ENCODE peak calls at places on chromosomes 3 and 15, in ten cellular contexts. One of them, this sample, is unnamed.

GRCh38 chr15:72231847-72232461 is 964 bp upstream of the PKM start:
- DNase-seq in neuronal stem cell: no peak
- DNase-seq in mesendoderm: peak; percentile 93
- DNase-seq in colonic mucosa: peak; percentile 69
- DNase-seq in neural progenitor cell: peak; percentile 41
- DNase-seq in left ventricle myocardium inferior: no peak
- DNase-seq in left lung: peak; percentile 58
- DNase-seq in endothelial cell of umbilical vein: peak; percentile 78
- DNase-seq in CD4-positive, alpha-beta memory T cell: peak; percentile 78
- DNase-seq in lower lobe of right lung: no peak
- DNase-seq in this sample: peak; percentile 74

GRCh38 chr3:149555941-149556340 is 81.4 kb downstream of the TM4SF4 start:
- DNase-seq in CD4-positive, alpha-beta memory T cell: no peak
- DNase-seq in endothelial cell of umbilical vein: no peak
- DNase-seq in colonic mucosa: no peak
- DNase-seq in neuronal stem cell: no peak
- DNase-seq in left ventricle myocardium inferior: peak; percentile 50
- DNase-seq in neural progenitor cell: no peak
- DNase-seq in left lung: no peak
- DNase-seq in lower lobe of right lung: no peak
- DNase-seq in mesendoderm: peak; percentile 28
- DNase-seq in this sample: no peak

GRCh38 chr3:14388200-14388599 is 14.2 kb upstream of the SLC6A6 start:
- DNase-seq in mesendoderm: no peak
- DNase-seq in left lung: no peak
- DNase-seq in lower lobe of right lung: no peak
- DNase-seq in colonic mucosa: no peak
- DNase-seq in left ventricle myocardium inferior: no peak
- DNase-seq in neural progenitor cell: no peak
- DNase-seq in CD4-positive, alpha-beta memory T cell: no peak
- DNase-seq in endothelial cell of umbilical vein: no peak
- DNase-seq in neuronal stem cell: no peak
- DNase-seq in this sample: no peak

GRCh38 chr3:78613366-78614008 is 1154.3 kb downstream of the ROBO1 start:
- DNase-seq in neural progenitor cell: no peak
- DNase-seq in neuronal stem cell: no peak
- DNase-seq in left lung: no peak
- DNase-seq in left ventricle myocardium inferior: no peak
- DNase-seq in endothelial cell of umbilical vein: no peak
- DNase-seq in lower lobe of right lung: no peak
- DNase-seq in CD4-positive, alpha-beta memory T cell: no peak
- DNase-seq in colonic mucosa: no peak
- DNase-seq in mesendoderm: no peak
- DNase-seq in this sample: no peak

GRCh38 chr3:52065264-52065756 is 8.9 kb upstream of the DUSP7 start:
- DNase-seq in lower lobe of right lung: peak; percentile 82
- DNase-seq in left lung: peak; percentile 81
- DNase-seq in neuronal stem cell: no peak
- DNase-seq in neural progenitor cell: no peak
- DNase-seq in CD4-positive, alpha-beta memory T cell: no peak
- DNase-seq in mesendoderm: no peak
- DNase-seq in left ventricle myocardium inferior: peak; percentile 43
- DNase-seq in endothelial cell of umbilical vein: no peak
- DNase-seq in colonic mucosa: peak; percentile 53
- DNase-seq in this sample: peak; percentile 28

GRCh38 chr3:177195941-177196472 is 1.3 kb downstream of the TBL1XR1 start:
- DNase-seq in neuronal stem cell: peak; percentile 20
- DNase-seq in endothelial cell of umbilical vein: peak; percentile 48
- DNase-seq in mesendoderm: no peak
- DNase-seq in lower lobe of right lung: no peak
- DNase-seq in left lung: no peak
- DNase-seq in CD4-positive, alpha-beta memory T cell: peak; percentile 48
- DNase-seq in left ventricle myocardium inferior: no peak
- DNase-seq in neural progenitor cell: no peak
- DNase-seq in colonic mucosa: peak; percentile 58
- DNase-seq in this sample: peak; percentile 53

GRCh38 chr3:42872718-42873117 is 3.0 kb downstream of the CYP8B1 start:
- DNase-seq in endothelial cell of umbilical vein: no peak
- DNase-seq in neuronal stem cell: no peak
- DNase-seq in lower lobe of right lung: no peak
- DNase-seq in colonic mucosa: no peak
- DNase-seq in left ventricle myocardium inferior: no peak
- DNase-seq in left lung: no peak
- DNase-seq in neural progenitor cell: no peak
- DNase-seq in mesendoderm: no peak
- DNase-seq in CD4-positive, alpha-beta memory T cell: no peak
- DNase-seq in this sample: no peak

GRCh38 chr3:13122101-13123055 is 49.1 kb upstream of the IQSEC1 start:
- DNase-seq in neural progenitor cell: no peak
- DNase-seq in lower lobe of right lung: peak; percentile 81
- DNase-seq in mesendoderm: no peak
- DNase-seq in left lung: peak; percentile 72
- DNase-seq in endothelial cell of umbilical vein: no peak
- DNase-seq in left ventricle myocardium inferior: no peak
- DNase-seq in neuronal stem cell: no peak
- DNase-seq in colonic mucosa: no peak
- DNase-seq in CD4-positive, alpha-beta memory T cell: no peak
- DNase-seq in this sample: no peak

GRCh38 chr3:24336101-24336500 is 158.5 kb downstream of the THRB start:
- DNase-seq in colonic mucosa: no peak
- DNase-seq in endothelial cell of umbilical vein: no peak
- DNase-seq in neural progenitor cell: no peak
- DNase-seq in lower lobe of right lung: no peak
- DNase-seq in left ventricle myocardium inferior: no peak
- DNase-seq in neuronal stem cell: no peak
- DNase-seq in CD4-positive, alpha-beta memory T cell: no peak
- DNase-seq in mesendoderm: no peak
- DNase-seq in left lung: no peak
- DNase-seq in this sample: no peak

GRCh38 chr15:42846647-42847046 is 73.9 kb downstream of the TTBK2 start:
- DNase-seq in mesendoderm: peak; percentile 13
- DNase-seq in endothelial cell of umbilical vein: no peak
- DNase-seq in neural progenitor cell: peak; percentile 60
- DNase-seq in left ventricle myocardium inferior: no peak
- DNase-seq in colonic mucosa: no peak
- DNase-seq in lower lobe of right lung: no peak
- DNase-seq in neuronal stem cell: no peak
- DNase-seq in left lung: no peak
- DNase-seq in CD4-positive, alpha-beta memory T cell: no peak
- DNase-seq in this sample: no peak

GRCh38 chr3:161409069-161409468 is 37.8 kb upstream of the SPTSSB start:
- DNase-seq in colonic mucosa: peak; percentile 36
- DNase-seq in endothelial cell of umbilical vein: peak; percentile 61
- DNase-seq in neural progenitor cell: peak; percentile 74
- DNase-seq in left lung: no peak
- DNase-seq in lower lobe of right lung: no peak
- DNase-seq in mesendoderm: peak; percentile 76
- DNase-seq in neuronal stem cell: peak; percentile 32
- DNase-seq in left ventricle myocardium inferior: no peak
- DNase-seq in CD4-positive, alpha-beta memory T cell: peak; percentile 37
- DNase-seq in this sample: peak; percentile 10

GRCh38 chr15:29593086-29593485 is 229.2 kb downstream of the TJP1 start:
- DNase-seq in left ventricle myocardium inferior: no peak
- DNase-seq in left lung: no peak
- DNase-seq in neural progenitor cell: no peak
- DNase-seq in neuronal stem cell: no peak
- DNase-seq in colonic mucosa: no peak
- DNase-seq in mesendoderm: no peak
- DNase-seq in endothelial cell of umbilical vein: no peak
- DNase-seq in lower lobe of right lung: no peak
- DNase-seq in CD4-positive, alpha-beta memory T cell: no peak
- DNase-seq in this sample: no peak

DNA sequence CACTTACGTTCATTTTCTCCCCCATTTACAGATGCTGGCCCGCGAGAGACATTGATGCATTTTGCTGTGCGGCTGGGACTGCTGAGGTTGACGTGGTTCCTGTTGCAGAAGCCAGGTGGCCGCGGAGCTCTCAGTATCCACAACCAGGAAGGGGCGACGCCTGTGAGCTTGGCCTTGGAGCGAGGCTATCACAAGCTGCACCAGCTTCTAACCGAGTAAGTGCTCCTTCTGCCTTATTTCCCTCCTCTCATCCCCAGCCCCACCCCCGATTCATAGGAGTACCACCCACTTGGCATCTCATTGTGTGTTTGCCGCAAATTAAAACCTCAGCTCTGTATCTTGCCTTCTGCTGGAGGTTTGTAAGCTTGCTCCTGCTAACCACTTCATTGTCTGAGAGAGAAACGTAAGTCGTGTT is 163.3 kb downstream of the AKAP13 start:
- DNase-seq in colonic mucosa: peak; percentile 92
- DNase-seq in endothelial cell of umbilical vein: peak; percentile 43
- DNase-seq in neural progenitor cell: no peak
- DNase-seq in left ventricle myocardium inferior: peak; percentile 73
- DNase-seq in left lung: peak; percentile 88
- DNase-seq in CD4-positive, alpha-beta memory T cell: peak; percentile 24
- DNase-seq in neuronal stem cell: no peak
- DNase-seq in mesendoderm: peak; percentile 39
- DNase-seq in lower lobe of right lung: peak; percentile 90
- DNase-seq in this sample: peak; percentile 75
- H3K27ac ChIP-seq in colonic mucosa: peak overlapping the region; percentile 81
- H3K27ac ChIP-seq in endothelial cell of umbilical vein: no peak overlapping the region
- H3K27ac ChIP-seq in neural progenitor cell: no peak overlapping the region
- H3K27ac ChIP-seq in left ventricle myocardium inferior: peak overlapping the region; percentile 61
- H3K27ac ChIP-seq in left lung: peak overlapping the region; percentile 82
- H3K27ac ChIP-seq in CD4-positive, alpha-beta memory T cell: no peak overlapping the region
- H3K27ac ChIP-seq in neuronal stem cell: no peak overlapping the region
- H3K27ac ChIP-seq in mesendoderm: no peak overlapping the region
- H3K27ac ChIP-seq in lower lobe of right lung: peak overlapping the region; percentile 78
- H3K27ac ChIP-seq in this sample: no peak overlapping the region

GRCh38 chr15:90643301-90643632 is 73.9 kb upstream of the BLM start:
- DNase-seq in neural progenitor cell: no peak
- DNase-seq in left lung: no peak
- DNase-seq in colonic mucosa: no peak
- DNase-seq in mesendoderm: no peak
- DNase-seq in neuronal stem cell: no peak
- DNase-seq in CD4-positive, alpha-beta memory T cell: no peak
- DNase-seq in left ventricle myocardium inferior: no peak
- DNase-seq in endothelial cell of umbilical vein: no peak
- DNase-seq in lower lobe of right lung: peak; percentile 36
- DNase-seq in this sample: no peak

GRCh38 chr15:90640862-90641261 is 76.3 kb upstream of the BLM start:
- DNase-seq in left ventricle myocardium inferior: no peak
- DNase-seq in CD4-positive, alpha-beta memory T cell: no peak
- DNase-seq in left lung: no peak
- DNase-seq in colonic mucosa: no peak
- DNase-seq in neural progenitor cell: no peak
- DNase-seq in neuronal stem cell: no peak
- DNase-seq in lower lobe of right lung: peak; percentile 13
- DNase-seq in mesendoderm: no peak
- DNase-seq in endothelial cell of umbilical vein: no peak
- DNase-seq in this sample: peak; percentile 33

GRCh38 chr15:90642464-90643300 is 74.5 kb upstream of the BLM start:
- DNase-seq in CD4-positive, alpha-beta memory T cell: no peak
- DNase-seq in colonic mucosa: no peak
- DNase-seq in lower lobe of right lung: peak; percentile 34
- DNase-seq in neural progenitor cell: no peak
- DNase-seq in mesendoderm: peak; percentile 43
- DNase-seq in left ventricle myocardium inferior: no peak
- DNase-seq in left lung: no peak
- DNase-seq in neuronal stem cell: no peak
- DNase-seq in endothelial cell of umbilical vein: no peak
- DNase-seq in this sample: no peak

GRCh38 chr15:90644526-90644925 is 72.6 kb upstream of the BLM start:
- DNase-seq in colonic mucosa: no peak
- DNase-seq in neuronal stem cell: no peak
- DNase-seq in endothelial cell of umbilical vein: no peak
- DNase-seq in mesendoderm: no peak
- DNase-seq in lower lobe of right lung: peak; percentile 20
- DNase-seq in left lung: no peak
- DNase-seq in CD4-positive, alpha-beta memory T cell: no peak
- DNase-seq in left ventricle myocardium inferior: no peak
- DNase-seq in neural progenitor cell: no peak
- DNase-seq in this sample: no peak

GRCh38 chr15:90641581-90642463 is 75.3 kb upstream of the BLM start:
- DNase-seq in CD4-positive, alpha-beta memory T cell: no peak
- DNase-seq in neural progenitor cell: no peak
- DNase-seq in left lung: no peak
- DNase-seq in left ventricle myocardium inferior: no peak
- DNase-seq in neuronal stem cell: no peak
- DNase-seq in colonic mucosa: no peak
- DNase-seq in mesendoderm: no peak
- DNase-seq in endothelial cell of umbilical vein: no peak
- DNase-seq in lower lobe of right lung: peak; percentile 11
- DNase-seq in this sample: no peak
- H3K36me3 ChIP-seq in CD4-positive, alpha-beta memory T cell: peaks cover 38% of the 10 kb centered on the region
- H3K36me3 ChIP-seq in neural progenitor cell: no peaks in the 10 kb centered on the region
- H3K36me3 ChIP-seq in left lung: peaks cover 59% of the 10 kb centered on the region
- H3K36me3 ChIP-seq in left ventricle myocardium inferior: peaks cover 71% of the 10 kb centered on the region
- H3K36me3 ChIP-seq in neuronal stem cell: peaks cover 9% of the 10 kb centered on the region
- H3K36me3 ChIP-seq in colonic mucosa: peaks cover 4% of the 10 kb centered on the region
- H3K36me3 ChIP-seq in mesendoderm: no peaks in the 10 kb centered on the region
- H3K36me3 ChIP-seq in endothelial cell of umbilical vein: peaks cover 6% of the 10 kb centered on the region
- H3K36me3 ChIP-seq in lower lobe of right lung: peaks cover 62% of the 10 kb centered on the region
- H3K36me3 ChIP-seq in this sample: peaks cover 8% of the 10 kb centered on the region

GRCh38 chr3:50612973-50613851 is 1.6 kb upstream of the CISH start:
- DNase-seq in left ventricle myocardium inferior: no peak
- DNase-seq in colonic mucosa: no peak
- DNase-seq in neuronal stem cell: no peak
- DNase-seq in left lung: no peak
- DNase-seq in neural progenitor cell: no peak
- DNase-seq in mesendoderm: no peak
- DNase-seq in lower lobe of right lung: no peak
- DNase-seq in endothelial cell of umbilical vein: no peak
- DNase-seq in CD4-positive, alpha-beta memory T cell: no peak
- DNase-seq in this sample: no peak
- H3K27ac ChIP-seq in left ventricle myocardium inferior: peak overlapping the region; percentile 100
- H3K27ac ChIP-seq in colonic mucosa: peak overlapping the region; percentile 95
- H3K27ac ChIP-seq in neuronal stem cell: no peak overlapping the region
- H3K27ac ChIP-seq in left lung: peak overlapping the region; percentile 92
- H3K27ac ChIP-seq in neural progenitor cell: no peak overlapping the region
- H3K27ac ChIP-seq in mesendoderm: no peak overlapping the region
- H3K27ac ChIP-seq in lower lobe of right lung: peak overlapping the region; percentile 91
- H3K27ac ChIP-seq in endothelial cell of umbilical vein: no peak overlapping the region
- H3K27ac ChIP-seq in CD4-positive, alpha-beta memory T cell: peak overlapping the region; percentile 81
- H3K27ac ChIP-seq in this sample: peak overlapping the region; percentile 93

GRCh38 chr3:2948882-2949281 is 161.3 kb downstream of the IL5RA start:
- DNase-seq in mesendoderm: peak; percentile 51
- DNase-seq in colonic mucosa: no peak
- DNase-seq in neuronal stem cell: no peak
- DNase-seq in endothelial cell of umbilical vein: no peak
- DNase-seq in left lung: no peak
- DNase-seq in neural progenitor cell: no peak
- DNase-seq in CD4-positive, alpha-beta memory T cell: no peak
- DNase-seq in lower lobe of right lung: no peak
- DNase-seq in left ventricle myocardium inferior: no peak
- DNase-seq in this sample: no peak

GRCh38 chr3:2947536-2947935 is 162.6 kb downstream of the IL5RA start:
- DNase-seq in mesendoderm: no peak
- DNase-seq in endothelial cell of umbilical vein: no peak
- DNase-seq in CD4-positive, alpha-beta memory T cell: no peak
- DNase-seq in left lung: no peak
- DNase-seq in colonic mucosa: no peak
- DNase-seq in neuronal stem cell: no peak
- DNase-seq in neural progenitor cell: no peak
- DNase-seq in left ventricle myocardium inferior: no peak
- DNase-seq in lower lobe of right lung: no peak
- DNase-seq in this sample: no peak

GRCh38 chr3:2944628-2945027 is 165.5 kb downstream of the IL5RA start:
- DNase-seq in mesendoderm: no peak
- DNase-seq in left ventricle myocardium inferior: no peak
- DNase-seq in lower lobe of right lung: no peak
- DNase-seq in neural progenitor cell: no peak
- DNase-seq in colonic mucosa: no peak
- DNase-seq in endothelial cell of umbilical vein: no peak
- DNase-seq in left lung: no peak
- DNase-seq in CD4-positive, alpha-beta memory T cell: no peak
- DNase-seq in neuronal stem cell: no peak
- DNase-seq in this sample: no peak

GRCh38 chr3:2950159-2950558 is 160.0 kb downstream of the IL5RA start:
- DNase-seq in colonic mucosa: no peak
- DNase-seq in lower lobe of right lung: no peak
- DNase-seq in CD4-positive, alpha-beta memory T cell: no peak
- DNase-seq in endothelial cell of umbilical vein: no peak
- DNase-seq in neuronal stem cell: no peak
- DNase-seq in left ventricle myocardium inferior: no peak
- DNase-seq in mesendoderm: no peak
- DNase-seq in left lung: no peak
- DNase-seq in neural progenitor cell: no peak
- DNase-seq in this sample: no peak
- H3K36me3 ChIP-seq in colonic mucosa: no peaks in the 10 kb centered on the region
- H3K36me3 ChIP-seq in lower lobe of right lung: no peaks in the 10 kb centered on the region
- H3K36me3 ChIP-seq in CD4-positive, alpha-beta memory T cell: no peaks in the 10 kb centered on the region
- H3K36me3 ChIP-seq in endothelial cell of umbilical vein: no peaks in the 10 kb centered on the region
- H3K36me3 ChIP-seq in neuronal stem cell: no peaks in the 10 kb centered on the region
- H3K36me3 ChIP-seq in left ventricle myocardium inferior: no peaks in the 10 kb centered on the region
- H3K36me3 ChIP-seq in mesendoderm: no peaks in the 10 kb centered on the region
- H3K36me3 ChIP-seq in left lung: no peaks in the 10 kb centered on the region
- H3K36me3 ChIP-seq in neural progenitor cell: no peaks in the 10 kb centered on the region
- H3K36me3 ChIP-seq in this sample: no peaks in the 10 kb centered on the region

This sample was measured in small intestine.